ENCODE peak calls at places on chromosomes 2 and 18, in seven cellular contexts. One of them, this sample, is unnamed.

GRCh38 chr2:71536311-71536710 is 83.0 kb downstream of the DYSF start:
- DNase-seq in activated naive CD4-positive, alpha-beta T cell: no peak
- DNase-seq in naive thymus-derived CD8-positive, alpha-beta T cell: no peak
- DNase-seq in NCI-H345: no peak
- DNase-seq in NCI-H2081: no peak
- DNase-seq in stimulated activated CD4-positive, alpha-beta T cell treated with anti-CD3 and anti-CD28 coated beads, Interleukin-4, amount 100 ng/mL, for 1 hour: no peak
- DNase-seq in Peyer's patch: no peak
- DNase-seq in this sample: peak; percentile 27

GRCh38 chr2:43452318-43452731 is 143.5 kb downstream of the THADA start:
- DNase-seq in activated naive CD4-positive, alpha-beta T cell: no peak
- DNase-seq in naive thymus-derived CD8-positive, alpha-beta T cell: no peak
- DNase-seq in NCI-H345: no peak
- DNase-seq in NCI-H2081: no peak
- DNase-seq in stimulated activated CD4-positive, alpha-beta T cell treated with anti-CD3 and anti-CD28 coated beads, Interleukin-4, amount 100 ng/mL, for 1 hour: no peak
- DNase-seq in Peyer's patch: no peak
- DNase-seq in this sample: no peak

GRCh38 chr2:44975571-44976450 is 33.4 kb downstream of the SIX2 start:
- DNase-seq in activated naive CD4-positive, alpha-beta T cell: no peak
- DNase-seq in naive thymus-derived CD8-positive, alpha-beta T cell: no peak
- DNase-seq in NCI-H345: no peak
- DNase-seq in NCI-H2081: no peak
- DNase-seq in stimulated activated CD4-positive, alpha-beta T cell treated with anti-CD3 and anti-CD28 coated beads, Interleukin-4, amount 100 ng/mL, for 1 hour: no peak
- DNase-seq in Peyer's patch: no peak
- DNase-seq in this sample: no peak

GRCh38 chr2:43158259-43158880 is 68.0 kb downstream of the ZFP36L2 start:
- DNase-seq in activated naive CD4-positive, alpha-beta T cell: peak; percentile 41
- DNase-seq in naive thymus-derived CD8-positive, alpha-beta T cell: no peak
- DNase-seq in NCI-H345: no peak
- DNase-seq in NCI-H2081: no peak
- DNase-seq in stimulated activated CD4-positive, alpha-beta T cell treated with anti-CD3 and anti-CD28 coated beads, Interleukin-4, amount 100 ng/mL, for 1 hour: peak; percentile 46
- DNase-seq in Peyer's patch: peak; percentile 72
- DNase-seq in this sample: peak; percentile 79

GRCh38 chr2:216519154-216519762 is 20.6 kb downstream of the RPL37A start:
- DNase-seq in activated naive CD4-positive, alpha-beta T cell: no peak
- DNase-seq in naive thymus-derived CD8-positive, alpha-beta T cell: peak; percentile 61
- DNase-seq in NCI-H345: peak; percentile 73
- DNase-seq in NCI-H2081: peak; percentile 84
- DNase-seq in stimulated activated CD4-positive, alpha-beta T cell treated with anti-CD3 and anti-CD28 coated beads, Interleukin-4, amount 100 ng/mL, for 1 hour: no peak
- DNase-seq in Peyer's patch: peak; percentile 35
- DNase-seq in this sample: peak; percentile 78

GRCh38 chr2:129748653-129749052 is 230.8 kb upstream of the RAB6C start:
- DNase-seq in activated naive CD4-positive, alpha-beta T cell: no peak
- DNase-seq in naive thymus-derived CD8-positive, alpha-beta T cell: peak; percentile 22
- DNase-seq in NCI-H345: peak; percentile 59
- DNase-seq in NCI-H2081: peak; percentile 5
- DNase-seq in stimulated activated CD4-positive, alpha-beta T cell treated with anti-CD3 and anti-CD28 coated beads, Interleukin-4, amount 100 ng/mL, for 1 hour: no peak
- DNase-seq in Peyer's patch: no peak
- DNase-seq in this sample: no peak

GRCh38 chr2:238947920-238948710 is 100.2 kb downstream of the TWIST2 start:
- DNase-seq in activated naive CD4-positive, alpha-beta T cell: no peak
- DNase-seq in naive thymus-derived CD8-positive, alpha-beta T cell: no peak
- DNase-seq in NCI-H345: no peak
- DNase-seq in NCI-H2081: no peak
- DNase-seq in stimulated activated CD4-positive, alpha-beta T cell treated with anti-CD3 and anti-CD28 coated beads, Interleukin-4, amount 100 ng/mL, for 1 hour: no peak
- DNase-seq in Peyer's patch: no peak
- DNase-seq in this sample: peak; percentile 71

GRCh38 chr2:208135794-208136369 is 6.3 kb upstream of the CRYGC start:
- DNase-seq in activated naive CD4-positive, alpha-beta T cell: no peak
- DNase-seq in naive thymus-derived CD8-positive, alpha-beta T cell: no peak
- DNase-seq in NCI-H345: no peak
- DNase-seq in NCI-H2081: no peak
- DNase-seq in stimulated activated CD4-positive, alpha-beta T cell treated with anti-CD3 and anti-CD28 coated beads, Interleukin-4, amount 100 ng/mL, for 1 hour: no peak
- DNase-seq in Peyer's patch: no peak
- DNase-seq in this sample: no peak

GRCh38 chr2:43032248-43032893 is 194.0 kb downstream of the ZFP36L2 start:
- DNase-seq in activated naive CD4-positive, alpha-beta T cell: no peak
- DNase-seq in naive thymus-derived CD8-positive, alpha-beta T cell: no peak
- DNase-seq in NCI-H345: no peak
- DNase-seq in NCI-H2081: no peak
- DNase-seq in stimulated activated CD4-positive, alpha-beta T cell treated with anti-CD3 and anti-CD28 coated beads, Interleukin-4, amount 100 ng/mL, for 1 hour: no peak
- DNase-seq in Peyer's patch: no peak
- DNase-seq in this sample: peak; percentile 82

GRCh38 chr18:22253156-22253555 is 83.8 kb downstream of the GATA6 start:
- DNase-seq in activated naive CD4-positive, alpha-beta T cell: no peak
- DNase-seq in naive thymus-derived CD8-positive, alpha-beta T cell: no peak
- DNase-seq in NCI-H345: no peak
- DNase-seq in NCI-H2081: no peak
- DNase-seq in stimulated activated CD4-positive, alpha-beta T cell treated with anti-CD3 and anti-CD28 coated beads, Interleukin-4, amount 100 ng/mL, for 1 hour: no peak
- DNase-seq in Peyer's patch: no peak
- DNase-seq in this sample: no peak

GRCh38 chr2:210626849-210627248 is 70.5 kb downstream of the CPS1 start:
- DNase-seq in activated naive CD4-positive, alpha-beta T cell: no peak
- DNase-seq in naive thymus-derived CD8-positive, alpha-beta T cell: no peak
- DNase-seq in NCI-H345: no peak
- DNase-seq in NCI-H2081: no peak
- DNase-seq in stimulated activated CD4-positive, alpha-beta T cell treated with anti-CD3 and anti-CD28 coated beads, Interleukin-4, amount 100 ng/mL, for 1 hour: no peak
- DNase-seq in Peyer's patch: no peak
- DNase-seq in this sample: no peak

GRCh38 chr18:23998811-23999210 is 15.7 kb upstream of the TTC39C start:
- DNase-seq in activated naive CD4-positive, alpha-beta T cell: no peak
- DNase-seq in naive thymus-derived CD8-positive, alpha-beta T cell: no peak
- DNase-seq in NCI-H345: peak; percentile 97
- DNase-seq in NCI-H2081: peak; percentile 99
- DNase-seq in stimulated activated CD4-positive, alpha-beta T cell treated with anti-CD3 and anti-CD28 coated beads, Interleukin-4, amount 100 ng/mL, for 1 hour: no peak
- DNase-seq in Peyer's patch: no peak
- DNase-seq in this sample: no peak

GRCh38 chr2:207823865-207824264 is 54.2 kb upstream of the FZD5 start:
- DNase-seq in activated naive CD4-positive, alpha-beta T cell: no peak
- DNase-seq in naive thymus-derived CD8-positive, alpha-beta T cell: no peak
- DNase-seq in NCI-H345: no peak
- DNase-seq in NCI-H2081: no peak
- DNase-seq in stimulated activated CD4-positive, alpha-beta T cell treated with anti-CD3 and anti-CD28 coated beads, Interleukin-4, amount 100 ng/mL, for 1 hour: no peak
- DNase-seq in Peyer's patch: no peak
- DNase-seq in this sample: peak; percentile 22

GRCh38 chr2:69816923-69817542 is 12.4 kb upstream of the GMCL1 start:
- DNase-seq in activated naive CD4-positive, alpha-beta T cell: peak; percentile 52
- DNase-seq in naive thymus-derived CD8-positive, alpha-beta T cell: peak; percentile 83
- DNase-seq in NCI-H345: peak; percentile 90
- DNase-seq in NCI-H2081: peak; percentile 71
- DNase-seq in stimulated activated CD4-positive, alpha-beta T cell treated with anti-CD3 and anti-CD28 coated beads, Interleukin-4, amount 100 ng/mL, for 1 hour: peak; percentile 56
- DNase-seq in Peyer's patch: peak; percentile 79
- DNase-seq in this sample: peak; percentile 83

GRCh38 chr2:120763516-120763915 is 27.8 kb downstream of the GLI2 start:
- DNase-seq in activated naive CD4-positive, alpha-beta T cell: no peak
- DNase-seq in naive thymus-derived CD8-positive, alpha-beta T cell: no peak
- DNase-seq in NCI-H345: no peak
- DNase-seq in NCI-H2081: no peak
- DNase-seq in stimulated activated CD4-positive, alpha-beta T cell treated with anti-CD3 and anti-CD28 coated beads, Interleukin-4, amount 100 ng/mL, for 1 hour: no peak
- DNase-seq in Peyer's patch: no peak
- DNase-seq in this sample: peak; percentile 62

GRCh38 chr2:27730980-27731691 is 40.4 kb upstream of the MRPL33 start:
- DNase-seq in activated naive CD4-positive, alpha-beta T cell: no peak
- DNase-seq in naive thymus-derived CD8-positive, alpha-beta T cell: no peak
- DNase-seq in NCI-H345: no peak
- DNase-seq in NCI-H2081: no peak
- DNase-seq in stimulated activated CD4-positive, alpha-beta T cell treated with anti-CD3 and anti-CD28 coated beads, Interleukin-4, amount 100 ng/mL, for 1 hour: no peak
- DNase-seq in Peyer's patch: no peak
- DNase-seq in this sample: no peak

GRCh38 chr2:163343316-163343715 is 392.5 kb downstream of the FIGN start:
- DNase-seq in activated naive CD4-positive, alpha-beta T cell: no peak
- DNase-seq in naive thymus-derived CD8-positive, alpha-beta T cell: no peak
- DNase-seq in NCI-H345: no peak
- DNase-seq in NCI-H2081: no peak
- DNase-seq in stimulated activated CD4-positive, alpha-beta T cell treated with anti-CD3 and anti-CD28 coated beads, Interleukin-4, amount 100 ng/mL, for 1 hour: no peak
- DNase-seq in Peyer's patch: no peak
- DNase-seq in this sample: no peak

GRCh38 chr2:69125816-69126215 is 112.8 kb downstream of the ANTXR1 start:
- DNase-seq in activated naive CD4-positive, alpha-beta T cell: no peak
- DNase-seq in naive thymus-derived CD8-positive, alpha-beta T cell: no peak
- DNase-seq in NCI-H345: no peak
- DNase-seq in NCI-H2081: no peak
- DNase-seq in stimulated activated CD4-positive, alpha-beta T cell treated with anti-CD3 and anti-CD28 coated beads, Interleukin-4, amount 100 ng/mL, for 1 hour: no peak
- DNase-seq in Peyer's patch: no peak
- DNase-seq in this sample: no peak